ENCODE peak calls at places on chromosomes 5 and 9, in eight cellular contexts. One of them, this sample, is unnamed.

GRCh38 chr5:405421-405820 is 37.6 kb upstream of the EXOC3 start:
- DNase-seq in B cell: peak; percentile 1
- DNase-seq in foreskin keratinocyte: no peak
- DNase-seq in heart left ventricle: peak; percentile 13
- DNase-seq in foreskin fibroblast: no peak
- DNase-seq in fibroblast of mammary gland: no peak
- DNase-seq in heart right ventricle: no peak
- DNase-seq in RWPE2: no peak
- DNase-seq in this sample: no peak

GRCh38 chr5:79436821-79437220 is 77.1 kb downstream of the HOMER1 start:
- DNase-seq in heart right ventricle: no peak
- DNase-seq in B cell: no peak
- DNase-seq in foreskin keratinocyte: no peak
- DNase-seq in foreskin fibroblast: peak; percentile 33
- DNase-seq in fibroblast of mammary gland: peak; percentile 16
- DNase-seq in heart left ventricle: no peak
- DNase-seq in RWPE2: no peak
- DNase-seq in this sample: no peak

GRCh38 chr9:93193373-93193725 is 9.4 kb downstream of the WNK2 start:
- DNase-seq in B cell: no peak
- DNase-seq in foreskin fibroblast: no peak
- DNase-seq in fibroblast of mammary gland: no peak
- DNase-seq in foreskin keratinocyte: peak; percentile 30
- DNase-seq in RWPE2: no peak
- DNase-seq in heart left ventricle: peak; percentile 44
- DNase-seq in heart right ventricle: no peak
- DNase-seq in this sample: no peak

GRCh38 chr9:114243240-114243639 is 79.7 kb upstream of the ORM1 start:
- DNase-seq in foreskin keratinocyte: no peak
- DNase-seq in fibroblast of mammary gland: no peak
- DNase-seq in B cell: no peak
- DNase-seq in foreskin fibroblast: no peak
- DNase-seq in RWPE2: no peak
- DNase-seq in heart right ventricle: no peak
- DNase-seq in heart left ventricle: no peak
- DNase-seq in this sample: no peak

GRCh38 chr5:166018716-166019115 is 2272.7 kb upstream of the WWC1 start:
- DNase-seq in foreskin fibroblast: no peak
- DNase-seq in B cell: no peak
- DNase-seq in RWPE2: no peak
- DNase-seq in heart left ventricle: no peak
- DNase-seq in heart right ventricle: no peak
- DNase-seq in foreskin keratinocyte: no peak
- DNase-seq in fibroblast of mammary gland: no peak
- DNase-seq in this sample: no peak

GRCh38 chr5:119071573-119071874 is 637 bp downstream of the DMXL1 start:
- DNase-seq in RWPE2: no peak
- DNase-seq in heart right ventricle: no peak
- DNase-seq in foreskin fibroblast: no peak
- DNase-seq in B cell: no peak
- DNase-seq in fibroblast of mammary gland: no peak
- DNase-seq in foreskin keratinocyte: no peak
- DNase-seq in heart left ventricle: no peak
- DNase-seq in this sample: no peak

GRCh38 chr5:1318659-1319251 is 23.9 kb upstream of the TERT start:
- DNase-seq in heart left ventricle: no peak
- DNase-seq in RWPE2: peak; percentile 74
- DNase-seq in B cell: no peak
- DNase-seq in foreskin fibroblast: no peak
- DNase-seq in foreskin keratinocyte: no peak
- DNase-seq in heart right ventricle: no peak
- DNase-seq in fibroblast of mammary gland: no peak
- DNase-seq in this sample: no peak

GRCh38 chr9:89731262-89731980 is 126.6 kb downstream of the GADD45G start:
- DNase-seq in RWPE2: no peak
- DNase-seq in B cell: no peak
- DNase-seq in heart right ventricle: no peak
- DNase-seq in foreskin fibroblast: no peak
- DNase-seq in heart left ventricle: no peak
- DNase-seq in foreskin keratinocyte: no peak
- DNase-seq in fibroblast of mammary gland: no peak
- DNase-seq in this sample: no peak

GRCh38 chr9:97557606-97558095 is 56.2 kb downstream of the TMOD1 start:
- DNase-seq in heart left ventricle: peak; percentile 78
- DNase-seq in RWPE2: no peak
- DNase-seq in foreskin keratinocyte: no peak
- DNase-seq in B cell: no peak
- DNase-seq in heart right ventricle: peak; percentile 69
- DNase-seq in fibroblast of mammary gland: no peak
- DNase-seq in foreskin fibroblast: no peak
- DNase-seq in this sample: no peak

GRCh38 chr5:175823731-175824525 is 47.5 kb upstream of the CPLX2 start:
- DNase-seq in heart left ventricle: no peak
- DNase-seq in heart right ventricle: no peak
- DNase-seq in RWPE2: no peak
- DNase-seq in foreskin fibroblast: no peak
- DNase-seq in B cell: no peak
- DNase-seq in fibroblast of mammary gland: no peak
- DNase-seq in foreskin keratinocyte: no peak
- DNase-seq in this sample: no peak

GRCh38 chr9:34179528-34180138 is 790 bp downstream of the UBAP1 start:
- DNase-seq in heart right ventricle: no peak
- DNase-seq in B cell: peak; percentile 44
- DNase-seq in foreskin fibroblast: peak; percentile 85
- DNase-seq in heart left ventricle: no peak
- DNase-seq in fibroblast of mammary gland: peak; percentile 91
- DNase-seq in RWPE2: no peak
- DNase-seq in foreskin keratinocyte: peak; percentile 56
- DNase-seq in this sample: peak; percentile 50

GRCh38 chr9:26811106-26811505 is 81.5 kb downstream of the CAAP1 start:
- DNase-seq in fibroblast of mammary gland: peak; percentile 71
- DNase-seq in heart right ventricle: no peak
- DNase-seq in foreskin fibroblast: no peak
- DNase-seq in B cell: no peak
- DNase-seq in heart left ventricle: no peak
- DNase-seq in RWPE2: no peak
- DNase-seq in foreskin keratinocyte: peak; percentile 7
- DNase-seq in this sample: no peak

GRCh38 chr9:108040783-108041182 is 551.2 kb upstream of the KLF4 start:
- DNase-seq in RWPE2: peak; percentile 68
- DNase-seq in foreskin fibroblast: peak; percentile 74
- DNase-seq in heart left ventricle: no peak
- DNase-seq in heart right ventricle: no peak
- DNase-seq in fibroblast of mammary gland: peak; percentile 83
- DNase-seq in B cell: no peak
- DNase-seq in foreskin keratinocyte: peak; percentile 95
- DNase-seq in this sample: peak; percentile 46

GRCh38 chr5:93620487-93621339 is 37.7 kb downstream of the NR2F1 start:
- DNase-seq in foreskin keratinocyte: peak; percentile 57
- DNase-seq in foreskin fibroblast: peak; percentile 86
- DNase-seq in fibroblast of mammary gland: peak; percentile 63
- DNase-seq in heart right ventricle: peak; percentile 72
- DNase-seq in B cell: peak; percentile 79
- DNase-seq in heart left ventricle: peak; percentile 83
- DNase-seq in RWPE2: no peak
- DNase-seq in this sample: peak; percentile 45

GRCh38 chr9:84966876-84967830 is 297.6 kb downstream of the NTRK2 start:
- DNase-seq in RWPE2: no peak
- DNase-seq in B cell: no peak
- DNase-seq in foreskin fibroblast: peak; percentile 9
- DNase-seq in heart right ventricle: no peak
- DNase-seq in heart left ventricle: no peak
- DNase-seq in fibroblast of mammary gland: no peak
- DNase-seq in foreskin keratinocyte: peak; percentile 62
- DNase-seq in this sample: no peak

GRCh38 chr9:134343637-134344036 is 17.4 kb downstream of the RXRA start:
- DNase-seq in heart right ventricle: peak; percentile 60
- DNase-seq in RWPE2: no peak
- DNase-seq in heart left ventricle: no peak
- DNase-seq in fibroblast of mammary gland: no peak
- DNase-seq in B cell: no peak
- DNase-seq in foreskin keratinocyte: no peak
- DNase-seq in foreskin fibroblast: peak; percentile 35
- DNase-seq in this sample: no peak

GRCh38 chr5:136636001-136636400 is 270.7 kb upstream of the TRPC7 start:
- DNase-seq in B cell: no peak
- DNase-seq in heart left ventricle: no peak
- DNase-seq in foreskin fibroblast: no peak
- DNase-seq in heart right ventricle: no peak
- DNase-seq in RWPE2: no peak
- DNase-seq in foreskin keratinocyte: no peak
- DNase-seq in fibroblast of mammary gland: no peak
- DNase-seq in this sample: no peak

GRCh38 chr9:114089206-114089840 is 9.8 kb downstream of the KIF12 start:
- DNase-seq in foreskin keratinocyte: no peak
- DNase-seq in fibroblast of mammary gland: no peak
- DNase-seq in heart right ventricle: no peak
- DNase-seq in RWPE2: peak; percentile 29
- DNase-seq in B cell: no peak
- DNase-seq in foreskin fibroblast: no peak
- DNase-seq in heart left ventricle: no peak
- DNase-seq in this sample: no peak

GRCh38 chr9:26502311-26502710 is 390.3 kb downstream of the CAAP1 start:
- DNase-seq in foreskin keratinocyte: no peak
- DNase-seq in heart left ventricle: no peak
- DNase-seq in heart right ventricle: no peak
- DNase-seq in foreskin fibroblast: no peak
- DNase-seq in B cell: no peak
- DNase-seq in RWPE2: no peak
- DNase-seq in fibroblast of mammary gland: no peak
- DNase-seq in this sample: no peak

GRCh38 chr9:101470929-101471328 is 35.4 kb upstream of the ALDOB start:
- DNase-seq in heart left ventricle: no peak
- DNase-seq in RWPE2: no peak
- DNase-seq in foreskin keratinocyte: no peak
- DNase-seq in heart right ventricle: no peak
- DNase-seq in fibroblast of mammary gland: no peak
- DNase-seq in B cell: no peak
- DNase-seq in foreskin fibroblast: no peak
- DNase-seq in this sample: no peak

GRCh38 chr5:137496919-137497318 is 2.2 kb downstream of the SPOCK1 start:
- DNase-seq in B cell: no peak
- DNase-seq in foreskin keratinocyte: no peak
- DNase-seq in RWPE2: no peak
- DNase-seq in foreskin fibroblast: peak; percentile 67
- DNase-seq in fibroblast of mammary gland: peak; percentile 49
- DNase-seq in heart right ventricle: no peak
- DNase-seq in heart left ventricle: no peak
- DNase-seq in this sample: no peak

GRCh38 chr9:130869250-130869649 is 27.4 kb downstream of the QRFP start:
- DNase-seq in heart right ventricle: peak; percentile 70
- DNase-seq in heart left ventricle: peak; percentile 76
- DNase-seq in RWPE2: no peak
- DNase-seq in fibroblast of mammary gland: peak; percentile 63
- DNase-seq in B cell: no peak
- DNase-seq in foreskin fibroblast: peak; percentile 59
- DNase-seq in foreskin keratinocyte: no peak
- DNase-seq in this sample: no peak

GRCh38 chr5:72070519-72070918 is 36.8 kb upstream of the MAP1B start:
- DNase-seq in foreskin fibroblast: no peak
- DNase-seq in RWPE2: no peak
- DNase-seq in fibroblast of mammary gland: no peak
- DNase-seq in heart right ventricle: no peak
- DNase-seq in foreskin keratinocyte: no peak
- DNase-seq in heart left ventricle: no peak
- DNase-seq in B cell: no peak
- DNase-seq in this sample: no peak

GRCh38 chr5:57383093-57383861 is 99.3 kb downstream of the ACTBL2 start:
- DNase-seq in heart right ventricle: peak; percentile 14
- DNase-seq in heart left ventricle: no peak
- DNase-seq in RWPE2: no peak
- DNase-seq in foreskin keratinocyte: peak; percentile 83
- DNase-seq in fibroblast of mammary gland: peak; percentile 89
- DNase-seq in B cell: no peak
- DNase-seq in foreskin fibroblast: peak; percentile 94
- DNase-seq in this sample: peak; percentile 96
- TF ChIP-seq CTCF in heart right ventricle: no peak
- TF ChIP-seq CTCF in heart left ventricle: peak; percentile 13
- TF ChIP-seq CTCF in RWPE2: peak; percentile 81
- TF ChIP-seq CTCF in foreskin keratinocyte: peak; percentile 68
- TF ChIP-seq CTCF in fibroblast of mammary gland: peak; percentile 60
- TF ChIP-seq CTCF in B cell: no peak
- TF ChIP-seq CTCF in foreskin fibroblast: peak; percentile 60
- TF ChIP-seq CTCF in this sample: peak; percentile 75

GRCh38 chr5:148383564-148384388 is at the start of gene FBXO38:
- DNase-seq in foreskin keratinocyte: peak; percentile 93
- DNase-seq in RWPE2: peak; percentile 97
- DNase-seq in heart left ventricle: peak; percentile 97
- DNase-seq in foreskin fibroblast: peak; percentile 97
- DNase-seq in B cell: peak; percentile 85
- DNase-seq in fibroblast of mammary gland: peak; percentile 93
- DNase-seq in heart right ventricle: peak; percentile 94
- DNase-seq in this sample: peak; percentile 94
- TF ChIP-seq CTCF in foreskin keratinocyte: peak; percentile 25
- TF ChIP-seq CTCF in RWPE2: peak; percentile 28
- TF ChIP-seq CTCF in heart left ventricle: peak; percentile 12
- TF ChIP-seq CTCF in foreskin fibroblast: no peak
- TF ChIP-seq CTCF in B cell: peak; percentile 24
- TF ChIP-seq CTCF in fibroblast of mammary gland: no peak
- TF ChIP-seq CTCF in heart right ventricle: peak; percentile 21
- TF ChIP-seq CTCF in this sample: peak; percentile 21

GRCh38 chr5:69083412-69083811 is 10.4 kb upstream of the SLC30A5 start:
- DNase-seq in fibroblast of mammary gland: no peak
- DNase-seq in RWPE2: no peak
- DNase-seq in foreskin keratinocyte: peak; percentile 26
- DNase-seq in foreskin fibroblast: no peak
- DNase-seq in heart right ventricle: no peak
- DNase-seq in heart left ventricle: no peak
- DNase-seq in B cell: no peak
- DNase-seq in this sample: no peak
- TF ChIP-seq CTCF in fibroblast of mammary gland: no peak
- TF ChIP-seq CTCF in RWPE2: peak; percentile 43
- TF ChIP-seq CTCF in foreskin keratinocyte: peak; percentile 55
- TF ChIP-seq CTCF in foreskin fibroblast: no peak
- TF ChIP-seq CTCF in heart right ventricle: no peak
- TF ChIP-seq CTCF in heart left ventricle: no peak
- TF ChIP-seq CTCF in B cell: no peak
- TF ChIP-seq CTCF in this sample: peak; percentile 16

DNA sequence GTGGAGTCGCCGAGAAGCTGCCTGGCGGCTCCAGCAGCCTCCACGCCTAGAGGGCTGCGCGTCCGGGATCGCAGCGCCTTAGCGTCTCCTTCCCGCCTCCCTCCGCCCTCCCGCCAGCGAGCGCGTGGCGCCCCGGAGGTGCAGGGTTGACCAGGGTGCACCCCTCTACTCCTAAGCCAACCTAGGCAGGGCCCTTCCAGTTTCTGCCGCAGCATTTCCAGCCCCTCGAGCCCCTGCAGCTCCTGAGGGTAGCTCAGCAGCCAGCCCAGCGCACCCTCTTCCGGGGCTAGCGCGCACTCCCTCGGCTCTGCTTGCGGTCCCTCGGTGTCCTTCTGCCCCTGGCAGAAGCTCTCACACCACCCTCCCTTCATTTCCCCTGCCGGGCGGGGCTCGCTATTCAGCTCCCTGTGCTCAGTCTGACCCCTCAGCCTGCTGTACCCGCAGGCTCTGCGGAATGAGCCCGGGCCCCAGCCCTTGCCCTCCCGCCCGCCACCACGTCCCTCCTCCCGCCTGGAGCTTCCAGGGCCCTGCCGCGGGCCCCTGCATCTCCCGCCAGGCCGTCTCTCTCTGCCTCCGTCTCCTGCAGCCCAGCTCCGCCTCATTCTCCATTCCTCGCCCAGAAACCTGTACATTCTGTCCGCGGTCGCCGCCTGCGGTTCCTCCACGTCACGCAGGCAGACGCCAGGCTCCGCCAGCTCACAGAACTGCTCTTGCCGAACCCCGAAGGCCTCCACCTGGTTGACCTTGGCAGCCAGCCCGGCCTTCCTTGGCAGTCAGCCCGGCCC is 61.8 kb downstream of the SPATA31C2 start:
- DNase-seq in heart left ventricle: peak; percentile 86
- DNase-seq in foreskin keratinocyte: peak; percentile 85
- DNase-seq in B cell: peak; percentile 26
- DNase-seq in heart right ventricle: peak; percentile 81
- DNase-seq in foreskin fibroblast: peak; percentile 90
- DNase-seq in fibroblast of mammary gland: peak; percentile 77
- DNase-seq in RWPE2: peak; percentile 91
- DNase-seq in this sample: peak; percentile 55
- TF ChIP-seq CTCF in heart left ventricle: no peak
- TF ChIP-seq CTCF in foreskin keratinocyte: peak; percentile 56
- TF ChIP-seq CTCF in B cell: no peak
- TF ChIP-seq CTCF in heart right ventricle: peak; percentile 12
- TF ChIP-seq CTCF in foreskin fibroblast: no peak
- TF ChIP-seq CTCF in fibroblast of mammary gland: peak; percentile 0
- TF ChIP-seq CTCF in RWPE2: peak; percentile 27
- TF ChIP-seq CTCF in this sample: no peak

This sample was measured in HFFc6.